ENCODE peak calls at places on chromosomes 11 and 22, in ten cellular contexts. Q is transverse colon, J is fibroblast of lung, N is RWPE1, C is WERI-Rb-1, U is endodermal cell, T is body of pancreas, Z is tibial nerve, B is HCT116, Y is HL-60. L is an unnamed sample.

GRCh38 chr11:79119491-79120284 is 321.1 kb downstream of the TENM4 start:
- DNase-seq in Q (no peak), J (no peak), N (no peak), C (peak; percentile 95), U (no peak), T (no peak), Z (no peak), B (no peak), Y (no peak), L (no peak)

GRCh38 chr11:22666700-22667439 is 459 bp downstream of the GAS2 start:
- DNase-seq in Q (peak; percentile 20), J (peak; percentile 17), N (no peak), C (peak; percentile 60), U (peak; percentile 91), T (peak; percentile 72), Z (no peak), B (no peak), Y (no peak), L (peak; percentile 20)

GRCh38 chr11:111456859-111457730 is 55.1 kb downstream of the BTG4 start:
- DNase-seq in Q (no peak), J (no peak), N (no peak), C (no peak), U (no peak), T (no peak), Z (no peak), B (no peak), Y (no peak), L (no peak)

GRCh38 chr22:33831651-33832050 is 88.6 kb downstream of the LARGE1 start:
- DNase-seq in Q (no peak), J (no peak), N (no peak), C (peak; percentile 89), U (no peak), T (no peak), Z (no peak), B (no peak), Y (no peak), L (no peak)

GRCh38 chr11:132855516-132855915 is 676.8 kb downstream of the OPCML start:
- DNase-seq in Q (no peak), J (no peak), N (no peak), C (no peak), U (no peak), T (no peak), Z (no peak), B (no peak), Y (no peak), L (no peak)

GRCh38 chr11:86134580-86135318 is 65.9 kb upstream of the PICALM start:
- DNase-seq in Q (no peak), J (no peak), N (no peak), C (no peak), U (no peak), T (no peak), Z (no peak), B (no peak), Y (peak; percentile 62), L (no peak)

GRCh38 chr11:67032830-67033555 is 10.1 kb downstream of the SYT12 start:
- DNase-seq in Q (no peak), J (peak; percentile 85), N (peak; percentile 77), C (no peak), U (peak; percentile 30), T (no peak), Z (no peak), B (no peak), Y (no peak), L (peak; percentile 93)

GRCh38 chr11:132493786-132494185 is 1038.5 kb downstream of the OPCML start:
- DNase-seq in Q (no peak), J (no peak), N (no peak), C (no peak), U (no peak), T (no peak), Z (no peak), B (no peak), Y (no peak), L (no peak)

GRCh38 chr22:39543095-39543494 is 10.5 kb upstream of the RPS19BP1 start:
- DNase-seq in Q (no peak), J (no peak), N (no peak), C (peak; percentile 88), U (peak; percentile 87), T (no peak), Z (no peak), B (no peak), Y (peak; percentile 41), L (no peak)

GRCh38 chr11:92384316-92384715 is 159.7 kb downstream of the FAT3 start:
- DNase-seq in Q (no peak), J (peak; percentile 62), N (no peak), C (no peak), U (no peak), T (no peak), Z (no peak), B (no peak), Y (no peak), L (peak; percentile 81)

GRCh38 chr11:2261436-2262230 is 8.8 kb downstream of the ASCL2 start:
- DNase-seq in Q (no peak), J (no peak), N (no peak), C (no peak), U (peak; percentile 38), T (no peak), Z (no peak), B (no peak), Y (no peak), L (no peak)

GRCh38 chr11:63920870-63921417 is 4.0 kb upstream of the RCOR2 start:
- DNase-seq in Q (peak; percentile 28), J (no peak), N (no peak), C (no peak), U (peak; percentile 92), T (no peak), Z (no peak), B (no peak), Y (no peak), L (no peak)

GRCh38 chr11:83054001-83054400 is 17.7 kb downstream of the RAB30 start:
- DNase-seq in Q (no peak), J (no peak), N (no peak), C (no peak), U (no peak), T (no peak), Z (no peak), B (no peak), Y (no peak), L (no peak)

GRCh38 chr11:69089258-69089657 is 40.5 kb downstream of the TPCN2 start:
- DNase-seq in Q (no peak), J (peak; percentile 79), N (no peak), C (peak; percentile 44), U (no peak), T (peak; percentile 75), Z (no peak), B (no peak), Y (no peak), L (peak; percentile 75)

GRCh38 chr22:28395920-28396447 is 283.7 kb downstream of the TTC28 start:
- DNase-seq in Q (no peak), J (peak; percentile 48), N (no peak), C (no peak), U (no peak), T (no peak), Z (no peak), B (no peak), Y (no peak), L (no peak)

GRCh38 chr11:65180877-65181568 is 705 bp upstream of the CAPN1 start:
- DNase-seq in Q (peak; percentile 73), J (peak; percentile 58), N (peak; percentile 65), C (peak; percentile 88), U (peak; percentile 94), T (peak; percentile 73), Z (no peak), B (peak; percentile 29), Y (peak; percentile 64), L (peak; percentile 47)
- TF ChIP-seq CTCF in Q (peak; percentile 51), J (peak; percentile 26), N (peak; percentile 75), C (peak; percentile 76), U (peak; percentile 73), T (peak; percentile 38), Z (peak; percentile 80), B (peak; percentile 49), Y (peak; percentile 1), L (peak; percentile 57)

DNA sequence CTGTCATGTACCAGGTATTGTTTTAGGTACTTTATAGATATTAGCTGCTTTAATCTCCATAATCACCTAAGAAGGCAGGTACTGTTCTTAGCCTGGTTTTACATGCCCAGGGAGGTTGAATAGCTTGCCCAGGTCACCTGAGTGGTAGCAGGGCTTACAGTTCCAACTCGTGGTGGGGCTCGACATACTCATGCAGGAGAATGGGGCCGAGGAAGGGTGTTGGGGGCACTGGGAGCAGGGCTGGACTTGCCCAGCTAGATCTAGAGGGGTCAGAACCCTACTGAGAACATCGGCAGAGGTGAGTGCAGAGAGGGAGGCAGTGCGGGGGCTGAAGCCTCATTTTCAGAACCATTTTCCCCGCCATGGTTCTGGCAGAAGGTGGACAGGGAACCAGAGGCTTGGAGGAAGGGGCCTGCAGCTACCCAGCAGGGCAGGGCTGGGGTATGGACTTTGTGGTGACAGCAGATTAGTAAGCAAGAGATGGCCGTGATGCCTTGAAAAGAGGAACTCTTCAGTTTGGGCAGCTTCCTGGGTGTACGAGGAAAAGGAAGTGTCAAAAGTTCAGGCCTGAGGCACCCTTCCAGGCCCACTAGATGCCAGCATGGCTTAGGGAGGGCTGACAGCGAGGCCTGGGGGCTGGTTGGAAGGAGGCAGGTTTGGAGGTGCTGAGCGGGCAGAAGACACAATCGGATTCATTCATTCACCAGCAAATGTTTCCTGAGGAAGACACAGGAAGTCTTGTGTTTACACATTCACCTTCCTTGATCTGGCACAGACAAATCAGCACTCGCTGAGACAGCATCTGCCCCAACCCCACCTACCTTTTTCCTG is 54.7 kb upstream of the LYVE1 start:
- DNase-seq in Q (no peak), J (no peak), N (no peak), C (no peak), U (peak; percentile 35), T (no peak), Z (no peak), B (no peak), Y (peak; percentile 93), L (no peak)
- H3K27ac ChIP-seq in Q (peak overlapping the region; percentile 60), J (no peak overlapping the region), N (no peak overlapping the region), C (no peak overlapping the region), U (no peak overlapping the region), T (no peak overlapping the region), Z (no peak overlapping the region), B (peak overlapping the region; percentile 65), Y (peak overlapping the region; percentile 82), L (no peak overlapping the region)

DNA sequence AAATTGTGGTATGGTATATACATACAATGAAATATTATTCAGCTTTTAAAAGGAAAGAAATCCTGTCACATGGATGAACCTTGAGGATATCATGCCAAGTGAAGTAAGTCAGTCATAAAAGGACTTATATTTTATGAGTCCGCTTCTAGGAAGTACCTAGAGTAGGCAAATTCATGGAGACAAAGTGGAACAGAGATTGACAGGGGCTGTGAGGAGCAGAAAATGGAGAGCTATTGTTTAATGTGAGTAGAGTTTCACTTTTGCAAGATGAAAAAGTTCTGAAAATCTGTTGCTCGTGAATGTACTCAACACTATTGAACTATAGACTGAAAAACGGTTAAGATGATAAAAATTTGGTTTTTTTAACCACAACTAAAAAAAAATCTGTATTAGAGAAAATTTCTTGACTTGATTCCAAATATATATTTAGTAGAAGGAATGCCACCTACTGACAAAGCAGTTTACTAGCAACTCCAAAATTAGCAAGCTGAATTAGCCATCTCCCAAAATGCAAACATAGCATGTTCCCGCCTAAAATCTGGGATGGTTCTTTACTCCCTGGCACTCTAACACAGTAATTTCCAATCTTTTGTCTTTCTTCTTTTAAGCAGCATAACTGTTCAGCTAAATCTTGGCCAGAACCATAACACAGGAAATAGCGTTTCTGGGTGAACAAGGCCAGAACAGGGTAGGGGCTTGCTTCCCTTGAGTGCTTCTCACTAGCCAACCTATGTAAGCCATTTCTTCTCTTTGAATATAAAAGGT is 1.5 kb downstream of the UFD1 start:
- DNase-seq in Q (no peak), J (peak; percentile 50), N (no peak), C (no peak), U (no peak), T (no peak), Z (no peak), B (no peak), Y (no peak), L (no peak)
- TF ChIP-seq CTCF in Q (no peak), J (no peak), N (peak; percentile 44), C (no peak), U (no peak), T (no peak), Z (no peak), B (no peak), Y (no peak), L (no peak)

GRCh38 chr11:122715883-122716282 is 60.4 kb downstream of the UBASH3B start:
- DNase-seq in Q (no peak), J (no peak), N (no peak), C (no peak), U (no peak), T (no peak), Z (no peak), B (no peak), Y (no peak), L (no peak)
- H3K27ac ChIP-seq in Q (peak overlapping the region; percentile 45), J (no peak overlapping the region), N (no peak overlapping the region), C (no peak overlapping the region), U (no peak overlapping the region), T (no peak overlapping the region), Z (no peak overlapping the region), B (no peak overlapping the region), Y (peak overlapping the region; percentile 73), L (no peak overlapping the region)